ENCODE peak calls at places on chromosomes 2 and 18, in five cellular contexts. Z is GM12865, T is WERI-Rb-1, H is brain microvascular endothelial cell, V is right lobe of liver. D is an unnamed sample.

GRCh38 chr18:48854780-48855179 is 96.0 kb downstream of the SMAD7 start:
- DNase-seq in T (no peak), H (no peak), V (no peak), Z (no peak), D (no peak)

GRCh38 chr2:128376241-128377041 is 57.8 kb upstream of the HS6ST1 start:
- DNase-seq in H (no peak), Z (no peak), T (no peak), V (peak; percentile 12), D (no peak)

GRCh38 chr2:120344991-120345975 is 653 bp upstream of the INHBB start:
- DNase-seq in V (no peak), H (no peak), T (no peak), Z (peak; percentile 18), D (no peak)

GRCh38 chr2:86372641-86373502 is 35.4 kb upstream of the REEP1 start:
- DNase-seq in H (peak; percentile 37), V (no peak), Z (peak; percentile 35), T (peak; percentile 68), D (no peak)

GRCh38 chr2:39902103-39902502 is 123.0 kb upstream of the THUMPD2 start:
- DNase-seq in V (no peak), Z (no peak), T (no peak), H (peak; percentile 73), D (no peak)

GRCh38 chr18:60147326-60147725 is 225.2 kb downstream of the MC4R start:
- DNase-seq in V (no peak), H (no peak), Z (peak; percentile 4), T (no peak), D (no peak)

GRCh38 chr2:37526323-37526722 is 145.1 kb downstream of the CDC42EP3 start:
- DNase-seq in T (no peak), H (no peak), V (no peak), Z (peak; percentile 34), D (no peak)

GRCh38 chr2:6810961-6811360 is 54.7 kb downstream of the CMPK2 start:
- DNase-seq in V (no peak), Z (no peak), T (peak; percentile 85), H (no peak), D (no peak)

GRCh38 chr18:76958692-76959341 is 136.5 kb downstream of the ZNF236 start:
- DNase-seq in Z (no peak), T (no peak), V (no peak), H (peak; percentile 29), D (no peak)

GRCh38 chr2:113240150-113240914 is 38.4 kb downstream of the PAX8 start:
- DNase-seq in H (peak; percentile 85), V (peak; percentile 89), Z (no peak), T (no peak), D (no peak)

GRCh38 chr18:6370886-6371635 is 43.6 kb downstream of the L3MBTL4 start:
- DNase-seq in H (no peak), T (no peak), V (peak; percentile 74), Z (no peak), D (no peak)

GRCh38 chr2:69797836-69798465 is 31.5 kb upstream of the GMCL1 start:
- DNase-seq in H (no peak), T (no peak), V (no peak), Z (no peak), D (no peak)

GRCh38 chr2:171615071-171615470 is 72.2 kb upstream of the DYNC1I2 start:
- DNase-seq in T (no peak), H (peak; percentile 11), Z (no peak), V (no peak), D (no peak)

GRCh38 chr2:45957533-45958227 is 306.2 kb downstream of the PRKCE start:
- DNase-seq in H (no peak), Z (no peak), V (no peak), T (no peak), D (no peak)

GRCh38 chr18:76493213-76494107 is 1.6 kb downstream of the ZNF516 start:
- DNase-seq in V (peak; percentile 50), T (peak; percentile 44), Z (peak; percentile 73), H (peak; percentile 40), D (no peak)

GRCh38 chr2:7880561-7880960 is 801.3 kb upstream of the ID2 start:
- DNase-seq in H (no peak), T (no peak), Z (no peak), V (no peak), D (no peak)

GRCh38 chr2:65395621-65396347 is 36.6 kb downstream of the SPRED2 start:
- DNase-seq in Z (no peak), T (no peak), H (no peak), V (no peak), D (no peak)

GRCh38 chr2:104897515-104898184 is 43.7 kb downstream of the POU3F3 start:
- DNase-seq in V (no peak), H (no peak), T (no peak), Z (no peak), D (no peak)

GRCh38 chr2:118834901-118835738 is 12.3 kb downstream of the EN1 start:
- DNase-seq in H (no peak), T (no peak), Z (no peak), V (no peak), D (no peak)

GRCh38 chr18:62436636-62437519 is 85.9 kb upstream of the ZCCHC2 start:
- DNase-seq in Z (no peak), V (peak; percentile 90), T (peak; percentile 33), H (peak; percentile 63), D (no peak)

GRCh38 chr2:74751981-74752808 is 81.7 kb upstream of the HK2 start:
- DNase-seq in Z (no peak), H (no peak), T (no peak), V (no peak), D (no peak)

GRCh38 chr2:191728710-191729597 is 51.0 kb downstream of the NABP1 start:
- DNase-seq in T (no peak), Z (peak; percentile 29), H (no peak), V (no peak), D (no peak)

GRCh38 chr2:47964722-47965434 is 58.6 kb upstream of the FBXO11 start:
- DNase-seq in H (no peak), T (no peak), V (no peak), Z (peak; percentile 29), D (no peak)

GRCh38 chr2:238644095-238645081 is 203.5 kb upstream of the TWIST2 start:
- DNase-seq in T (no peak), H (peak; percentile 63), V (no peak), Z (no peak), D (no peak)

GRCh38 chr2:54632733-54633692 is 90.4 kb upstream of the EML6 start:
- DNase-seq in V (peak; percentile 31), Z (peak; percentile 31), H (peak; percentile 95), T (no peak), D (no peak)

GRCh38 chr2:175690113-175690716 is 311.9 kb downstream of the LNPK start:
- DNase-seq in Z (peak; percentile 66), V (no peak), H (peak; percentile 71), T (peak; percentile 37), D (peak; percentile 24)

GRCh38 chr2:45004569-45005181 is 4.6 kb downstream of the SIX2 start:
- DNase-seq in T (no peak), Z (no peak), V (no peak), H (no peak), D (no peak)

GRCh38 chr2:231785413-231785812 is 832 bp upstream of the COPS7B start:
- DNase-seq in H (no peak), T (no peak), V (no peak), Z (peak; percentile 45), D (no peak)
- H3K4me3 ChIP-seq in H (no peak overlapping the region), T (peak overlapping the region; percentile 77), V (no peak overlapping the region), Z (peak overlapping the region; percentile 85), D (peak overlapping the region; percentile 98)

GRCh38 chr18:55287146-55287806 is 300.7 kb downstream of the TCF4 start:
- DNase-seq in T (no peak), V (no peak), H (no peak), Z (no peak), D (no peak)
- H3K4me3 ChIP-seq in T (no peak overlapping the region), V (no peak overlapping the region), H (no peak overlapping the region), Z (no peak overlapping the region), D (no peak overlapping the region)

DNA sequence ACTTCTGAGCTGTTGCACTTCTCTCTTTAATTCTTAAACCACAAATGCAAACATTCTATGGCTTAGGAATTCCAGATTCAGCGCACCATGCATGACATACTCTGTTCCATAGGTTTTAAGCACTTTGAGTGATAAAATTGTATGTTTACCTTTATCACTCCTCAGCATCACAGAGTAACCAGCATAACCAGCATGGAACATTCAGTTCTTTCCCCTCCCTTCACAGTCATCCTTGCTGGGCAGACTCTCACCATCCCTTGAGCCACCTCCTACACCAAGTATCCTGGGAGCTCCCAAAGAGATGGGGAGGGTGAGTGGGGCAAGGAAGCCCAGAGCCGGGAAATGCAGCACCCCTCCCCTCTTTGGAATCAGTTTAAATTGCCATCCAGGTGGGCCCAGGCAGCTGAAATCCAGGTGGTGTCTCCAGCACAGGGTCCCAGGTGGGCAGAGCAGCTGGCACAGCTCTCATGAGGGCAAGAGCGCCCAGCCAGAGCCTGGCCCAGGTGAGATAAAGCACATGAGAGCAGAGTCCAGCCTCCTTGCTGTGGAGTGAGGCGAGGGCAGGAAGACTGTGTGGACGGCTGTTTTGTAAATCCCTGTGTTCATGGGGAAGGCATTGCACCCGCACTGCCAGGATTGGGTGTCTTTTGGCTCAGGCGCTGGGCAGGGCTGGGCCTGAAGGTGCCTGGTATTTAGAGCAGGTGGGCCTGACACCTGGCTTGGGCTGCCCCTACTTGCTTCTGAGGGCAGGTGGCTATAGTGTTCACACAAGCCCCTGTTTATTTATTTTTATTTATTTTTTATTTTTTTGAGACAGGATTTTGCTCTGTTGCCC is 36.8 kb downstream of the LAMA3 start:
- DNase-seq in H (no peak), V (no peak), Z (no peak), T (no peak), D (no peak)
- H3K4me3 ChIP-seq in H (no peak overlapping the region), V (no peak overlapping the region), Z (no peak overlapping the region), T (no peak overlapping the region), D (no peak overlapping the region)

DNA sequence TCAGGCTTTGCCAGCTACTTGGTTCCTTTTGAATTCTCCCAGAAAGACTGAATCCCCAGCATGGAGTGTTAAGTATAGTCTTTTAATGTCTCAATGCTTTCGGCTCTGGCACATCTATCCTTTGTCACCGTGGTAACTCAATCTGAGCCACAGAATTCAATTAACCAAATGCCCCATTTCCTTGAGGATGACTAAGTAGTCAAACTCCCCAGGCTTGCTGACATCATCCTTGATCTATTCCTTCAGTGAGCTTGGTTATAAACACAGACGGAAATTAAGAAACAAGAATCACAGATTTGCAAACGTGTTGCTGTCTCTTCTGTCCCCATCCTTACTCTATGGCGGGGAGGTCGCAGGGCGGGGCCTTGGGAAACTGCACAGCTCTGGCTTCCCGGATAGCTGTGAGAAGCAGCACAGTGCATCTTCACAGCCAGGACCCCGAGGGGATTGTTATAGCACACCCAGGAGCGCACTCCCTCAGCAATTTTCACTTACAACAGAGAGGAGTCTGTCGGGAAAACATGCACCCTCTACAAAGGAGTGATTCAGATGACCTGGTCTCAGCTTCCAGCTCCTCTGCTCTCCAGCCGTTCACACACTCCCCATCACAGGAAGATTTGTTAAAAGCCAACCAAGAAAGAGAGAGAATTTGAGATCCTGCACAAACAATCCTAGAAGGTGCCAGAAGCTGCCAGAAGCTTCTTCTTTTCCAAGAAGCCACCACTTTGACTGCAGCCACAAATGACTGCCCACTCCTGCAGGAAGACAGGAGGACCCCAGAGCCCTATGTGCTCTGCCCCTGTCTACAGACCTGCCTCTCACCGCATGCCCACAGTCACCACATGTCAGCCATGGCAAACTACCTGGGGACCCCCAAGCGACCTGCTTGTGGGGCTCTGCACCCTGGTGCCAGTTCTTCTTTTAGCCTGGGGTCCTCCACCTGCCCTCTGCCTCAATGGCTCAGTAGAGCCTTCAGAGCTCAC is 44.9 kb upstream of the YWHAQ start:
- DNase-seq in Z (no peak), V (no peak), H (peak; percentile 85), T (no peak), D (no peak)
- H3K4me3 ChIP-seq in Z (no peak overlapping the region), V (no peak overlapping the region), H (peak overlapping the region; percentile 44), T (no peak overlapping the region), D (no peak overlapping the region)